ENCODE peak calls at places on chromosomes 12 and 14, in ten cellular contexts. N is OCI-LY7, Q is heart left ventricle, U is uterus, I is osteoblast, T is endodermal cell, X is left ventricle myocardium inferior, P is iPS DF 6.9, F is gastrocnemius medialis, W is cardiac muscle cell. J is an unnamed sample.

GRCh38 chr12:91219919-91220318 is 37.3 kb upstream of the DCN start:
- DNase-seq in F (no peak), I (no peak), W (no peak), X (no peak), N (no peak), T (no peak), Q (no peak), P (no peak), U (no peak), J (no peak)

GRCh38 chr14:102096569-102097188 is 9.8 kb upstream of the HSP90AA1 start:
- DNase-seq in F (peak; percentile 75), X (peak; percentile 86), T (peak; percentile 93), P (no peak), U (peak; percentile 88), W (peak; percentile 89), Q (peak; percentile 87), N (peak; percentile 74), I (peak; percentile 94), J (peak; percentile 86)

GRCh38 chr12:83017001-83017400 is 330.3 kb downstream of the TMTC2 start:
- DNase-seq in X (no peak), T (no peak), Q (no peak), N (no peak), P (no peak), W (no peak), U (no peak), I (no peak), F (no peak), J (no peak)

GRCh38 chr12:62713190-62713589 is 221.8 kb downstream of the PPM1H start:
- DNase-seq in P (no peak), W (no peak), I (no peak), U (no peak), Q (no peak), X (no peak), T (no peak), F (no peak), N (no peak), J (no peak)

GRCh38 chr12:119179335-119180021 is 747 bp downstream of the HSPB8 start:
- DNase-seq in U (no peak), F (peak; percentile 74), I (no peak), P (no peak), Q (peak; percentile 67), N (no peak), X (no peak), W (peak; percentile 44), T (peak; percentile 94), J (peak; percentile 61)

GRCh38 chr14:60655898-60656754 is 6.8 kb upstream of the SIX1 start:
- DNase-seq in P (no peak), F (peak; percentile 19), Q (no peak), X (no peak), N (no peak), I (no peak), U (no peak), T (peak; percentile 76), W (no peak), J (no peak)

GRCh38 chr14:54396183-54396492 is 669 bp upstream of the CDKN3 start:
- DNase-seq in W (no peak), F (no peak), X (no peak), I (no peak), Q (no peak), U (no peak), T (no peak), N (no peak), P (no peak), J (no peak)

GRCh38 chr12:62647586-62647985 is 181.0 kb downstream of the MON2 start:
- DNase-seq in I (no peak), F (no peak), Q (peak; percentile 72), P (no peak), T (peak; percentile 45), N (no peak), X (peak; percentile 50), W (peak; percentile 76), U (peak; percentile 55), J (no peak)

GRCh38 chr14:68943107-68943506 is 36.0 kb downstream of the ACTN1 start:
- DNase-seq in U (no peak), X (no peak), W (no peak), T (no peak), Q (peak; percentile 24), N (no peak), P (no peak), I (no peak), F (no peak), J (no peak)
- H3K4me1 ChIP-seq in U (peaks cover 27% of the 10 kb centered on the region), X (peaks cover 100% of the 10 kb centered on the region), W (peaks cover 60% of the 10 kb centered on the region), T (peaks cover 40% of the 10 kb centered on the region), Q (peaks cover 97% of the 10 kb centered on the region), N (no peaks in the 10 kb centered on the region), P (peaks cover 18% of the 10 kb centered on the region), I (peaks cover 95% of the 10 kb centered on the region), F (peaks cover 43% of the 10 kb centered on the region), J (peaks cover 36% of the 10 kb centered on the region)

GRCh38 chr14:94620597-94620996 is 8.4 kb downstream of the SERPINA3 start:
- DNase-seq in T (no peak), U (no peak), Q (no peak), F (no peak), N (no peak), W (no peak), I (no peak), X (no peak), P (no peak), J (no peak)

GRCh38 chr14:94619297-94619696 is 7.1 kb downstream of the SERPINA3 start:
- DNase-seq in X (no peak), I (no peak), Q (no peak), N (no peak), W (no peak), P (no peak), T (no peak), F (no peak), U (no peak), J (no peak)

GRCh38 chr14:94615823-94616570 is 3.8 kb downstream of the SERPINA3 start:
- DNase-seq in U (no peak), Q (no peak), T (no peak), N (no peak), W (no peak), P (no peak), I (no peak), X (no peak), F (no peak), J (no peak)

GRCh38 chr14:94617366-94617941 is 5.3 kb downstream of the SERPINA3 start:
- DNase-seq in T (no peak), P (no peak), X (no peak), U (no peak), W (no peak), N (no peak), F (no peak), I (no peak), Q (no peak), J (no peak)

DNA sequence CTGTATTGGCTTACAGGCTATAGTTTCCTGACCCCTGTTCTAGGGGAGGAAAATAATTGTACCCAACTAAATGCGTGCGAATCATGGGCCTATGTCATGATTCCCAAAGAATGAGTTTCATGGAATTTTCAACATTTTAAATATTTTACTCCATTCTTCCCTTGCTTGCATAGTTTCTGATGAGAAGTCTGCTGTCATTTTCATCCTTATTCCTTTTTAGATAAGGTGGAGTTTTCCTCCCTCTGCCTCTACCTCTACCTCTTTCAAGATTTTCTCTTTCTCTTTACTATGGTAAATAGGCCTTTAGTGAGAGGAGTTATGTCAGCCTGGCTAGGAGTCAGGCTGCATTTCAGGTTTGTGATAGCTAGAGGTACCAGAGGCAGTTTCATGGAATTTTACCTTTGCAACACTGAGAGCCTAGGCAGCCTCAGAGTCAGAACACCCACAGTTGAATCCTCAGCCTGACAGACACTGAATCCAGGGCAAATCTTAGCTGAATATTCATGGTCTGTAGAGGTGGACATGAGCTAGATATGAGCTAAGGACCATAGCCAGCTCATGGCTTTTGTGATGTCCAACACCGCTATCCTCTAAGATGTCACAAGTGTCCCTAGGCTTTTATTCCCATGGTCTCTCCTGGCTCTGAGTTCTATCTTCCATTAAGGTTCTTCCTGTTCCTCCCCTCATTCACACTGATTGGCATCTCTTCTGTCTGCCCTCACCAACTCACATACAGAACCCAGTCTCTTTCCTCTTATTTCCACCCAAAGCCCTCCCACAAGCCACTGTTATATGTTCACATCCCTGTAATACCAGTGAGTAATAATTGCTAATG is 6.0 kb downstream of the SERPINA3 start:
- DNase-seq in Q (no peak), U (no peak), F (no peak), I (no peak), P (no peak), N (no peak), T (no peak), W (no peak), X (no peak), J (no peak)
- H3K9me3 ChIP-seq in Q (peaks cover 30% of the 10 kb centered on the region), U (no peaks in the 10 kb centered on the region), F (peaks cover 3% of the 10 kb centered on the region), I (peaks cover 15% of the 10 kb centered on the region), P (no peaks in the 10 kb centered on the region), N (peaks cover 14% of the 10 kb centered on the region), T (peaks cover 32% of the 10 kb centered on the region), W (no peaks in the 10 kb centered on the region), X (peaks cover 34% of the 10 kb centered on the region), J (peaks cover 9% of the 10 kb centered on the region)

GRCh38 chr14:77104393-77104792 is 6.3 kb downstream of the CIPC start:
- DNase-seq in T (no peak), X (no peak), F (no peak), Q (no peak), P (no peak), I (no peak), N (no peak), W (no peak), U (no peak), J (no peak)

GRCh38 chr14:77105118-77105517 is 7.1 kb downstream of the CIPC start:
- DNase-seq in Q (no peak), P (no peak), X (no peak), I (no peak), N (no peak), T (no peak), U (no peak), F (no peak), W (no peak), J (no peak)

GRCh38 chr14:77103954-77104353 is 5.9 kb downstream of the CIPC start:
- DNase-seq in I (no peak), Q (no peak), P (no peak), F (no peak), T (no peak), U (no peak), W (no peak), X (no peak), N (no peak), J (no peak)

GRCh38 chr14:77106666-77107065 is 8.6 kb downstream of the CIPC start:
- DNase-seq in Q (no peak), I (no peak), N (no peak), X (no peak), P (no peak), T (no peak), U (no peak), F (peak; percentile 62), W (no peak), J (no peak)

DNA sequence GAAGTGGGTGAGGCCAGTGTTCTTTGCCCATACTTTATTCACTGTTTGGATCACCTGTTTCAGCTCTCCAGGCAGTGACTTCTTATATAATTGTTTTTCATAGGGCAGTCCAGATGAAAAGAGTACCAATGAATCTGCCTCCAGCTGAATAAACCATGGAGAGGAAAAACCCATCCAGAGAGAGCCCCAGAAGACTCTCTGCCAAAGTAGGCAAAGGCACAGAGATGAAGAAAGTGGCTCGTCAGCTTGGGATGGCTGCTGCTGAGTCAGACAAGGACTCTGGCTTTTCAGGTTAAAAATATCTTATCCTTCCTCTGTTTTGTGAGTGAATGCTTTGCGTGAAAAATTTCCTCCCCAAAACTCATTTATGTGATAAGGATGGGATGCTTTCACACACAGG is 7.5 kb downstream of the CIPC start:
- DNase-seq in Q (no peak), T (no peak), W (no peak), P (no peak), F (no peak), U (no peak), N (no peak), X (no peak), I (no peak), J (no peak)
- H3K4me1 ChIP-seq in Q (peaks cover 58% of the 10 kb centered on the region), T (peaks cover 5% of the 10 kb centered on the region), W (peaks cover 25% of the 10 kb centered on the region), P (peaks cover 2% of the 10 kb centered on the region), F (peaks cover 97% of the 10 kb centered on the region), U (peaks cover 10% of the 10 kb centered on the region), N (peaks cover 20% of the 10 kb centered on the region), X (peaks cover 97% of the 10 kb centered on the region), I (no peaks in the 10 kb centered on the region), J (peaks cover 8% of the 10 kb centered on the region)

GRCh38 chr14:25698111-25698510 is 648.2 kb upstream of the STXBP6 start:
- DNase-seq in N (no peak), P (no peak), W (no peak), Q (no peak), X (no peak), I (no peak), T (no peak), U (no peak), F (no peak), J (no peak)
- H3K9me3 ChIP-seq in N (no peaks in the 10 kb centered on the region), P (no peaks in the 10 kb centered on the region), W (no peaks in the 10 kb centered on the region), Q (no peaks in the 10 kb centered on the region), X (no peaks in the 10 kb centered on the region), I (peaks cover 2% of the 10 kb centered on the region), T (no peaks in the 10 kb centered on the region), U (no peaks in the 10 kb centered on the region), F (no peaks in the 10 kb centered on the region), J (no peaks in the 10 kb centered on the region)

J was measured in lung.